ENCODE peak calls at places on chromosomes 13 and 19, in four cellular contexts. L, H, G and Q are unnamed samples.

GRCh38 chr19:58325623-58326022 is 1.2 kb upstream of the ZSCAN22 start:
- DNase-seq in L (no peak), H (no peak), G (no peak), Q (no peak)

GRCh38 chr19:23070353-23070781 is 46.5 kb upstream of the ZNF730 start:
- DNase-seq in L (peak), H (no peak), G (peak), Q (no peak)

GRCh38 chr19:38691938-38692457 is 44.5 kb downstream of the ACTN4 start:
- DNase-seq in L (no peak), H (no peak), G (no peak), Q (no peak)

GRCh38 chr13:38376551-38376950 is 26.9 kb downstream of the UFM1 start:
- DNase-seq in L (no peak), H (no peak), G (no peak), Q (no peak)

GRCh38 chr13:39321578-39321977 is 281.4 kb downstream of the LHFPL6 start:
- DNase-seq in L (no peak), H (no peak), G (no peak), Q (no peak)

GRCh38 chr13:76223565-76223964 is 587.4 kb downstream of the LMO7 start:
- DNase-seq in L (peak), H (no peak), G (no peak), Q (no peak)

GRCh38 chr13:50104493-50104892 is 89.2 kb downstream of the KCNRG start:
- DNase-seq in L (no peak), H (no peak), G (no peak), Q (no peak)

GRCh38 chr19:54063350-54064078 is at the start of gene VSTM1:
- DNase-seq in L (no peak), H (no peak), G (no peak), Q (no peak)